ENCODE peak calls at places on chromosomes 13 and 19, in nine cellular contexts. One of them, this sample, is unnamed.

GRCh38 chr13:80436571-80437169 is 95.7 kb upstream of the SPRY2 start:
- DNase-seq in activated T-helper 1 cell treated with Interleukin-2 at 50 U/mL for 16 hours: no peak
- DNase-seq in iPS-NIHi11: no peak
- DNase-seq in aorta: no peak
- DNase-seq in amniotic stem cell: no peak
- DNase-seq in activated CD4-positive, alpha-beta T cell treated with anti-CD3 and anti-CD28 coated beads, Interleukin-2, amount 50 U/mL, for 4 hours: no peak
- DNase-seq in IMR-90: no peak
- DNase-seq in PC-9: no peak
- DNase-seq in LHCN-M2: no peak
- DNase-seq in this sample: no peak

GRCh38 chr19:13091400-13092161 is 11.1 kb downstream of the LYL1 start:
- DNase-seq in activated T-helper 1 cell treated with Interleukin-2 at 50 U/mL for 16 hours: no peak
- DNase-seq in iPS-NIHi11: peak
- DNase-seq in aorta: peak
- DNase-seq in amniotic stem cell: no peak
- DNase-seq in activated CD4-positive, alpha-beta T cell treated with anti-CD3 and anti-CD28 coated beads, Interleukin-2, amount 50 U/mL, for 4 hours: no peak
- DNase-seq in IMR-90: peak
- DNase-seq in PC-9: no peak
- DNase-seq in LHCN-M2: no peak
- DNase-seq in this sample: no peak

GRCh38 chr19:41376241-41376997 is at the start of gene TMEM91:
- DNase-seq in activated T-helper 1 cell treated with Interleukin-2 at 50 U/mL for 16 hours: no peak
- DNase-seq in iPS-NIHi11: peak
- DNase-seq in aorta: peak
- DNase-seq in amniotic stem cell: no peak
- DNase-seq in activated CD4-positive, alpha-beta T cell treated with anti-CD3 and anti-CD28 coated beads, Interleukin-2, amount 50 U/mL, for 4 hours: no peak
- DNase-seq in IMR-90: no peak
- DNase-seq in PC-9: no peak
- DNase-seq in LHCN-M2: no peak
- DNase-seq in this sample: peak

GRCh38 chr19:11995174-11995573 is 30.3 kb downstream of the ZNF763 start:
- DNase-seq in activated T-helper 1 cell treated with Interleukin-2 at 50 U/mL for 16 hours: no peak
- DNase-seq in iPS-NIHi11: peak
- DNase-seq in aorta: no peak
- DNase-seq in amniotic stem cell: no peak
- DNase-seq in activated CD4-positive, alpha-beta T cell treated with anti-CD3 and anti-CD28 coated beads, Interleukin-2, amount 50 U/mL, for 4 hours: no peak
- DNase-seq in IMR-90: peak
- DNase-seq in PC-9: no peak
- DNase-seq in LHCN-M2: peak
- DNase-seq in this sample: no peak

GRCh38 chr19:56660381-56661105 is 11.0 kb downstream of the ZNF835 start:
- DNase-seq in activated T-helper 1 cell treated with Interleukin-2 at 50 U/mL for 16 hours: no peak
- DNase-seq in iPS-NIHi11: no peak
- DNase-seq in aorta: no peak
- DNase-seq in amniotic stem cell: no peak
- DNase-seq in activated CD4-positive, alpha-beta T cell treated with anti-CD3 and anti-CD28 coated beads, Interleukin-2, amount 50 U/mL, for 4 hours: no peak
- DNase-seq in IMR-90: no peak
- DNase-seq in PC-9: no peak
- DNase-seq in LHCN-M2: no peak
- DNase-seq in this sample: no peak

GRCh38 chr13:113545931-113546516 is 38.5 kb upstream of the TFDP1 start:
- DNase-seq in activated T-helper 1 cell treated with Interleukin-2 at 50 U/mL for 16 hours: no peak
- DNase-seq in iPS-NIHi11: no peak
- DNase-seq in aorta: peak
- DNase-seq in amniotic stem cell: no peak
- DNase-seq in activated CD4-positive, alpha-beta T cell treated with anti-CD3 and anti-CD28 coated beads, Interleukin-2, amount 50 U/mL, for 4 hours: no peak
- DNase-seq in IMR-90: no peak
- DNase-seq in PC-9: no peak
- DNase-seq in LHCN-M2: no peak
- DNase-seq in this sample: no peak

GRCh38 chr13:78194904-78195639 is 276.4 kb upstream of the EDNRB start:
- DNase-seq in activated T-helper 1 cell treated with Interleukin-2 at 50 U/mL for 16 hours: no peak
- DNase-seq in iPS-NIHi11: no peak
- DNase-seq in aorta: no peak
- DNase-seq in amniotic stem cell: peak
- DNase-seq in activated CD4-positive, alpha-beta T cell treated with anti-CD3 and anti-CD28 coated beads, Interleukin-2, amount 50 U/mL, for 4 hours: no peak
- DNase-seq in IMR-90: peak
- DNase-seq in PC-9: no peak
- DNase-seq in LHCN-M2: peak
- DNase-seq in this sample: no peak

GRCh38 chr19:6459356-6460098 is at the start of gene SLC25A23:
- DNase-seq in activated T-helper 1 cell treated with Interleukin-2 at 50 U/mL for 16 hours: peak
- DNase-seq in iPS-NIHi11: peak
- DNase-seq in aorta: peak
- DNase-seq in amniotic stem cell: no peak
- DNase-seq in activated CD4-positive, alpha-beta T cell treated with anti-CD3 and anti-CD28 coated beads, Interleukin-2, amount 50 U/mL, for 4 hours: peak
- DNase-seq in IMR-90: peak
- DNase-seq in PC-9: peak
- DNase-seq in LHCN-M2: peak
- DNase-seq in this sample: peak

GRCh38 chr19:38917516-38917915 is 5.5 kb upstream of the CCER2 start:
- DNase-seq in activated T-helper 1 cell treated with Interleukin-2 at 50 U/mL for 16 hours: no peak
- DNase-seq in iPS-NIHi11: no peak
- DNase-seq in aorta: peak
- DNase-seq in amniotic stem cell: no peak
- DNase-seq in activated CD4-positive, alpha-beta T cell treated with anti-CD3 and anti-CD28 coated beads, Interleukin-2, amount 50 U/mL, for 4 hours: no peak
- DNase-seq in IMR-90: no peak
- DNase-seq in PC-9: no peak
- DNase-seq in LHCN-M2: no peak
- DNase-seq in this sample: no peak

GRCh38 chr19:55460670-55461258 is 678 bp downstream of the ISOC2 start:
- DNase-seq in activated T-helper 1 cell treated with Interleukin-2 at 50 U/mL for 16 hours: no peak
- DNase-seq in iPS-NIHi11: peak
- DNase-seq in aorta: peak
- DNase-seq in amniotic stem cell: no peak
- DNase-seq in activated CD4-positive, alpha-beta T cell treated with anti-CD3 and anti-CD28 coated beads, Interleukin-2, amount 50 U/mL, for 4 hours: peak
- DNase-seq in IMR-90: peak
- DNase-seq in PC-9: peak
- DNase-seq in LHCN-M2: peak
- DNase-seq in this sample: peak

GRCh38 chr13:100836696-100837095 is 162.1 kb upstream of the TMTC4 start:
- DNase-seq in activated T-helper 1 cell treated with Interleukin-2 at 50 U/mL for 16 hours: no peak
- DNase-seq in iPS-NIHi11: no peak
- DNase-seq in aorta: no peak
- DNase-seq in amniotic stem cell: no peak
- DNase-seq in activated CD4-positive, alpha-beta T cell treated with anti-CD3 and anti-CD28 coated beads, Interleukin-2, amount 50 U/mL, for 4 hours: no peak
- DNase-seq in IMR-90: no peak
- DNase-seq in PC-9: no peak
- DNase-seq in LHCN-M2: peak
- DNase-seq in this sample: peak

GRCh38 chr13:46617885-46618284 is 64.9 kb downstream of the LRCH1 start:
- DNase-seq in activated T-helper 1 cell treated with Interleukin-2 at 50 U/mL for 16 hours: no peak
- DNase-seq in iPS-NIHi11: no peak
- DNase-seq in aorta: no peak
- DNase-seq in amniotic stem cell: no peak
- DNase-seq in activated CD4-positive, alpha-beta T cell treated with anti-CD3 and anti-CD28 coated beads, Interleukin-2, amount 50 U/mL, for 4 hours: no peak
- DNase-seq in IMR-90: no peak
- DNase-seq in PC-9: no peak
- DNase-seq in LHCN-M2: no peak
- DNase-seq in this sample: no peak

GRCh38 chr13:26971990-26972888 is 199.4 kb downstream of the USP12 start:
- DNase-seq in activated T-helper 1 cell treated with Interleukin-2 at 50 U/mL for 16 hours: peak
- DNase-seq in iPS-NIHi11: peak
- DNase-seq in aorta: peak
- DNase-seq in amniotic stem cell: no peak
- DNase-seq in activated CD4-positive, alpha-beta T cell treated with anti-CD3 and anti-CD28 coated beads, Interleukin-2, amount 50 U/mL, for 4 hours: peak
- DNase-seq in IMR-90: peak
- DNase-seq in PC-9: peak
- DNase-seq in LHCN-M2: peak
- DNase-seq in this sample: peak

GRCh38 chr19:40803857-40804782 is 5.1 kb downstream of the EGLN2 start:
- DNase-seq in activated T-helper 1 cell treated with Interleukin-2 at 50 U/mL for 16 hours: peak
- DNase-seq in iPS-NIHi11: no peak
- DNase-seq in aorta: peak
- DNase-seq in amniotic stem cell: no peak
- DNase-seq in activated CD4-positive, alpha-beta T cell treated with anti-CD3 and anti-CD28 coated beads, Interleukin-2, amount 50 U/mL, for 4 hours: no peak
- DNase-seq in IMR-90: no peak
- DNase-seq in PC-9: peak
- DNase-seq in LHCN-M2: no peak
- DNase-seq in this sample: no peak

GRCh38 chr19:50792246-50792851 is 2.1 kb downstream of the ACP4 start:
- DNase-seq in activated T-helper 1 cell treated with Interleukin-2 at 50 U/mL for 16 hours: no peak
- DNase-seq in iPS-NIHi11: no peak
- DNase-seq in aorta: no peak
- DNase-seq in amniotic stem cell: no peak
- DNase-seq in activated CD4-positive, alpha-beta T cell treated with anti-CD3 and anti-CD28 coated beads, Interleukin-2, amount 50 U/mL, for 4 hours: no peak
- DNase-seq in IMR-90: no peak
- DNase-seq in PC-9: no peak
- DNase-seq in LHCN-M2: no peak
- DNase-seq in this sample: no peak

GRCh38 chr19:28386080-28386869 is 826.7 kb downstream of the UQCRFS1 start:
- DNase-seq in activated T-helper 1 cell treated with Interleukin-2 at 50 U/mL for 16 hours: no peak
- DNase-seq in iPS-NIHi11: no peak
- DNase-seq in aorta: no peak
- DNase-seq in amniotic stem cell: no peak
- DNase-seq in activated CD4-positive, alpha-beta T cell treated with anti-CD3 and anti-CD28 coated beads, Interleukin-2, amount 50 U/mL, for 4 hours: no peak
- DNase-seq in IMR-90: no peak
- DNase-seq in PC-9: no peak
- DNase-seq in LHCN-M2: no peak
- DNase-seq in this sample: no peak

GRCh38 chr19:34134190-34135032 is 37.9 kb upstream of the LSM14A start:
- DNase-seq in activated T-helper 1 cell treated with Interleukin-2 at 50 U/mL for 16 hours: peak
- DNase-seq in iPS-NIHi11: peak
- DNase-seq in aorta: peak
- DNase-seq in amniotic stem cell: peak
- DNase-seq in activated CD4-positive, alpha-beta T cell treated with anti-CD3 and anti-CD28 coated beads, Interleukin-2, amount 50 U/mL, for 4 hours: peak
- DNase-seq in IMR-90: peak
- DNase-seq in PC-9: peak
- DNase-seq in LHCN-M2: peak
- DNase-seq in this sample: peak

GRCh38 chr13:20069956-20070355 is 90.9 kb downstream of the GJA3 start:
- DNase-seq in activated T-helper 1 cell treated with Interleukin-2 at 50 U/mL for 16 hours: no peak
- DNase-seq in iPS-NIHi11: no peak
- DNase-seq in aorta: no peak
- DNase-seq in amniotic stem cell: no peak
- DNase-seq in activated CD4-positive, alpha-beta T cell treated with anti-CD3 and anti-CD28 coated beads, Interleukin-2, amount 50 U/mL, for 4 hours: no peak
- DNase-seq in IMR-90: no peak
- DNase-seq in PC-9: no peak
- DNase-seq in LHCN-M2: no peak
- DNase-seq in this sample: no peak

GRCh38 chr13:19794552-19795143 is 11.9 kb upstream of the PSPC1 start:
- DNase-seq in activated T-helper 1 cell treated with Interleukin-2 at 50 U/mL for 16 hours: no peak
- DNase-seq in iPS-NIHi11: peak
- DNase-seq in aorta: no peak
- DNase-seq in amniotic stem cell: no peak
- DNase-seq in activated CD4-positive, alpha-beta T cell treated with anti-CD3 and anti-CD28 coated beads, Interleukin-2, amount 50 U/mL, for 4 hours: no peak
- DNase-seq in IMR-90: no peak
- DNase-seq in PC-9: peak
- DNase-seq in LHCN-M2: no peak
- DNase-seq in this sample: peak

GRCh38 chr13:94658926-94659649 is 53.3 kb downstream of the SOX21 start:
- DNase-seq in activated T-helper 1 cell treated with Interleukin-2 at 50 U/mL for 16 hours: no peak
- DNase-seq in iPS-NIHi11: no peak
- DNase-seq in aorta: no peak
- DNase-seq in amniotic stem cell: no peak
- DNase-seq in activated CD4-positive, alpha-beta T cell treated with anti-CD3 and anti-CD28 coated beads, Interleukin-2, amount 50 U/mL, for 4 hours: no peak
- DNase-seq in IMR-90: no peak
- DNase-seq in PC-9: no peak
- DNase-seq in LHCN-M2: peak
- DNase-seq in this sample: peak

GRCh38 chr19:7509625-7510024 is 6.3 kb upstream of the ZNF358 start:
- DNase-seq in activated T-helper 1 cell treated with Interleukin-2 at 50 U/mL for 16 hours: no peak
- DNase-seq in iPS-NIHi11: no peak
- DNase-seq in aorta: no peak
- DNase-seq in amniotic stem cell: no peak
- DNase-seq in activated CD4-positive, alpha-beta T cell treated with anti-CD3 and anti-CD28 coated beads, Interleukin-2, amount 50 U/mL, for 4 hours: no peak
- DNase-seq in IMR-90: no peak
- DNase-seq in PC-9: no peak
- DNase-seq in LHCN-M2: no peak
- DNase-seq in this sample: no peak

GRCh38 chr19:33906578-33907335 is 110.1 kb downstream of the KCTD15 start:
- DNase-seq in activated T-helper 1 cell treated with Interleukin-2 at 50 U/mL for 16 hours: no peak
- DNase-seq in iPS-NIHi11: peak
- DNase-seq in aorta: peak
- DNase-seq in amniotic stem cell: no peak
- DNase-seq in activated CD4-positive, alpha-beta T cell treated with anti-CD3 and anti-CD28 coated beads, Interleukin-2, amount 50 U/mL, for 4 hours: no peak
- DNase-seq in IMR-90: peak
- DNase-seq in PC-9: no peak
- DNase-seq in LHCN-M2: no peak
- DNase-seq in this sample: peak

GRCh38 chr19:29812080-29812880 is 489 bp downstream of the CCNE1 start:
- DNase-seq in activated T-helper 1 cell treated with Interleukin-2 at 50 U/mL for 16 hours: peak
- DNase-seq in iPS-NIHi11: peak
- DNase-seq in aorta: peak
- DNase-seq in amniotic stem cell: no peak
- DNase-seq in activated CD4-positive, alpha-beta T cell treated with anti-CD3 and anti-CD28 coated beads, Interleukin-2, amount 50 U/mL, for 4 hours: no peak
- DNase-seq in IMR-90: no peak
- DNase-seq in PC-9: no peak
- DNase-seq in LHCN-M2: no peak
- DNase-seq in this sample: no peak

GRCh38 chr13:92963029-92963428 is 263.6 kb upstream of the GPC6 start:
- DNase-seq in activated T-helper 1 cell treated with Interleukin-2 at 50 U/mL for 16 hours: no peak
- DNase-seq in iPS-NIHi11: no peak
- DNase-seq in aorta: no peak
- DNase-seq in amniotic stem cell: no peak
- DNase-seq in activated CD4-positive, alpha-beta T cell treated with anti-CD3 and anti-CD28 coated beads, Interleukin-2, amount 50 U/mL, for 4 hours: no peak
- DNase-seq in IMR-90: peak
- DNase-seq in PC-9: no peak
- DNase-seq in LHCN-M2: peak
- DNase-seq in this sample: peak

GRCh38 chr13:42378383-42378780 is 106.4 kb downstream of the AKAP11 start:
- DNase-seq in activated T-helper 1 cell treated with Interleukin-2 at 50 U/mL for 16 hours: no peak
- DNase-seq in iPS-NIHi11: no peak
- DNase-seq in aorta: no peak
- DNase-seq in amniotic stem cell: no peak
- DNase-seq in activated CD4-positive, alpha-beta T cell treated with anti-CD3 and anti-CD28 coated beads, Interleukin-2, amount 50 U/mL, for 4 hours: no peak
- DNase-seq in IMR-90: no peak
- DNase-seq in PC-9: no peak
- DNase-seq in LHCN-M2: no peak
- DNase-seq in this sample: no peak

GRCh38 chr19:10464456-10464855 is 38.7 kb downstream of the KEAP1 start:
- DNase-seq in activated T-helper 1 cell treated with Interleukin-2 at 50 U/mL for 16 hours: no peak
- DNase-seq in iPS-NIHi11: no peak
- DNase-seq in aorta: no peak
- DNase-seq in amniotic stem cell: no peak
- DNase-seq in activated CD4-positive, alpha-beta T cell treated with anti-CD3 and anti-CD28 coated beads, Interleukin-2, amount 50 U/mL, for 4 hours: no peak
- DNase-seq in IMR-90: no peak
- DNase-seq in PC-9: no peak
- DNase-seq in LHCN-M2: no peak
- DNase-seq in this sample: no peak

GRCh38 chr13:33323766-33324525 is 38.4 kb upstream of the STARD13 start:
- DNase-seq in activated T-helper 1 cell treated with Interleukin-2 at 50 U/mL for 16 hours: no peak
- DNase-seq in iPS-NIHi11: no peak
- DNase-seq in aorta: no peak
- DNase-seq in amniotic stem cell: peak
- DNase-seq in activated CD4-positive, alpha-beta T cell treated with anti-CD3 and anti-CD28 coated beads, Interleukin-2, amount 50 U/mL, for 4 hours: no peak
- DNase-seq in IMR-90: peak
- DNase-seq in PC-9: no peak
- DNase-seq in LHCN-M2: peak
- DNase-seq in this sample: no peak

GRCh38 chr13:65856464-65856863 is 1373.7 kb downstream of the PCDH9 start:
- DNase-seq in activated T-helper 1 cell treated with Interleukin-2 at 50 U/mL for 16 hours: no peak
- DNase-seq in iPS-NIHi11: no peak
- DNase-seq in aorta: no peak
- DNase-seq in amniotic stem cell: no peak
- DNase-seq in activated CD4-positive, alpha-beta T cell treated with anti-CD3 and anti-CD28 coated beads, Interleukin-2, amount 50 U/mL, for 4 hours: no peak
- DNase-seq in IMR-90: peak
- DNase-seq in PC-9: no peak
- DNase-seq in LHCN-M2: peak
- DNase-seq in this sample: no peak

GRCh38 chr13:30341815-30342570 is 34.6 kb upstream of the KATNAL1 start:
- DNase-seq in activated T-helper 1 cell treated with Interleukin-2 at 50 U/mL for 16 hours: no peak
- DNase-seq in iPS-NIHi11: peak
- DNase-seq in aorta: peak
- DNase-seq in amniotic stem cell: peak
- DNase-seq in activated CD4-positive, alpha-beta T cell treated with anti-CD3 and anti-CD28 coated beads, Interleukin-2, amount 50 U/mL, for 4 hours: no peak
- DNase-seq in IMR-90: peak
- DNase-seq in PC-9: peak
- DNase-seq in LHCN-M2: peak
- DNase-seq in this sample: peak

GRCh38 chr19:45262570-45262969 is 11.5 kb downstream of the MARK4 start:
- DNase-seq in activated T-helper 1 cell treated with Interleukin-2 at 50 U/mL for 16 hours: no peak
- DNase-seq in iPS-NIHi11: no peak
- DNase-seq in aorta: no peak
- DNase-seq in amniotic stem cell: no peak
- DNase-seq in activated CD4-positive, alpha-beta T cell treated with anti-CD3 and anti-CD28 coated beads, Interleukin-2, amount 50 U/mL, for 4 hours: no peak
- DNase-seq in IMR-90: no peak
- DNase-seq in PC-9: no peak
- DNase-seq in LHCN-M2: no peak
- DNase-seq in this sample: no peak

GRCh38 chr19:41425174-41426115 is 1.7 kb downstream of the B3GNT8 start:
- DNase-seq in activated T-helper 1 cell treated with Interleukin-2 at 50 U/mL for 16 hours: no peak
- DNase-seq in iPS-NIHi11: no peak
- DNase-seq in aorta: no peak
- DNase-seq in amniotic stem cell: no peak
- DNase-seq in activated CD4-positive, alpha-beta T cell treated with anti-CD3 and anti-CD28 coated beads, Interleukin-2, amount 50 U/mL, for 4 hours: no peak
- DNase-seq in IMR-90: no peak
- DNase-seq in PC-9: no peak
- DNase-seq in LHCN-M2: no peak
- DNase-seq in this sample: no peak